ENCODE peak calls at places on chromosomes 13 and 19, in four cellular contexts. U, Y, W and M are unnamed samples.

GRCh38 chr19:41327499-41328156 is 17.7 kb downstream of the CCDC97 start:
- DNase-seq in U (peak; percentile 78), Y (peak; percentile 51), W (peak; percentile 88), M (peak; percentile 82)

GRCh38 chr19:50570997-50571396 is 2.8 kb upstream of the LRRC4B start:
- DNase-seq in U (no peak), Y (no peak), W (no peak), M (no peak)

GRCh38 chr19:32022044-32022945 is 323.1 kb upstream of the ZNF507 start:
- DNase-seq in U (no peak), Y (no peak), W (no peak), M (no peak)

GRCh38 chr19:49427855-49428546 is 2.8 kb downstream of the GFY start:
- DNase-seq in U (no peak), Y (no peak), W (no peak), M (peak; percentile 78)

GRCh38 chr19:56840452-56841193 is at the start of the genes PEG3 and ZIM2:
- DNase-seq in U (peak; percentile 77), Y (peak; percentile 44), W (peak; percentile 48), M (no peak)

GRCh38 chr13:74272826-74273225 is 138.6 kb upstream of the KLF12 start:
- DNase-seq in U (no peak), Y (no peak), W (no peak), M (no peak)

GRCh38 chr13:49373699-49374098 is 70.2 kb downstream of the CAB39L start:
- DNase-seq in U (no peak), Y (peak; percentile 42), W (no peak), M (no peak)

GRCh38 chr13:103952183-103952582 is 886.0 kb upstream of the SLC10A2 start:
- DNase-seq in U (no peak), Y (no peak), W (no peak), M (no peak)

GRCh38 chr19:55212447-55212846 is 3.1 kb upstream of the PTPRH start:
- DNase-seq in U (no peak), Y (no peak), W (peak; percentile 67), M (peak; percentile 97)

GRCh38 chr19:56159009-56159501 is 16.8 kb upstream of the GALP start:
- DNase-seq in U (no peak), Y (no peak), W (no peak), M (no peak)

GRCh38 chr19:11530432-11530831 is 1.5 kb upstream of the ECSIT start:
- DNase-seq in U (peak; percentile 85), Y (peak; percentile 90), W (peak; percentile 80), M (peak; percentile 97)

GRCh38 chr13:101576452-101576851 is 124.0 kb downstream of the ITGBL1 start:
- DNase-seq in U (no peak), Y (no peak), W (no peak), M (no peak)

GRCh38 chr13:94712287-94712811 is at the start of gene SOX21:
- DNase-seq in U (no peak), Y (no peak), W (no peak), M (no peak)

GRCh38 chr19:771332-771785 is 20.4 kb downstream of the MISP start:
- DNase-seq in U (no peak), Y (peak; percentile 73), W (no peak), M (peak; percentile 75)

GRCh38 chr13:42762917-42763316 is 18.5 kb upstream of the FAM216B start:
- DNase-seq in U (no peak), Y (peak; percentile 94), W (no peak), M (no peak)

GRCh38 chr19:27822336-27822735 is 1390.6 kb downstream of the UQCRFS1 start:
- DNase-seq in U (no peak), Y (no peak), W (no peak), M (no peak)

GRCh38 chr19:35742121-35742724 is at the start of gene IGFLR1:
- DNase-seq in U (no peak), Y (no peak), W (peak; percentile 67), M (peak; percentile 66)

GRCh38 chr13:50170447-50171037 is 155.3 kb downstream of the KCNRG start:
- DNase-seq in U (no peak), Y (peak; percentile 53), W (no peak), M (no peak)

GRCh38 chr13:44425041-44425814 is 51.6 kb downstream of the SERP2 start:
- DNase-seq in U (no peak), Y (no peak), W (no peak), M (no peak)

GRCh38 chr19:29690842-29691241 is 24.2 kb downstream of the C19orf12 start:
- DNase-seq in U (no peak), Y (peak; percentile 54), W (no peak), M (peak; percentile 72)

GRCh38 chr19:36460046-36460445 is 29.3 kb downstream of the ZNF566 start:
- DNase-seq in U (no peak), Y (no peak), W (no peak), M (no peak)

GRCh38 chr13:53004605-53005004 is 24.0 kb upstream of the OLFM4 start:
- DNase-seq in U (no peak), Y (no peak), W (no peak), M (peak; percentile 61)

GRCh38 chr13:23020246-23020843 is 160.4 kb upstream of the SGCG start:
- DNase-seq in U (peak; percentile 70), Y (peak; percentile 74), W (peak; percentile 42), M (peak; percentile 78)

GRCh38 chr19:55486043-55486970 is 1.3 kb downstream of the NAT14 start:
- DNase-seq in U (no peak), Y (no peak), W (no peak), M (no peak)

GRCh38 chr13:101144808-101145419 is 271.4 kb downstream of the NALCN start:
- DNase-seq in U (no peak), Y (peak; percentile 73), W (no peak), M (peak; percentile 89)

GRCh38 chr13:61664821-61665705 is 249.4 kb upstream of the PCDH20 start:
- DNase-seq in U (no peak), Y (peak; percentile 0), W (no peak), M (no peak)

GRCh38 chr13:80921556-80921955 is 580.6 kb upstream of the SPRY2 start:
- DNase-seq in U (no peak), Y (peak; percentile 56), W (no peak), M (no peak)

GRCh38 chr13:49308977-49309408 is 61.3 kb downstream of the CDADC1 start:
- DNase-seq in U (peak; percentile 75), Y (no peak), W (no peak), M (no peak)

GRCh38 chr13:43159007-43159406 is 135.6 kb downstream of the DNAJC15 start:
- DNase-seq in U (no peak), Y (peak; percentile 53), W (no peak), M (no peak)

GRCh38 chr19:33215438-33216197 is 10.0 kb downstream of the SLC7A10 start:
- DNase-seq in U (no peak), Y (no peak), W (no peak), M (no peak)

GRCh38 chr13:112054616-112055015 is 12.3 kb upstream of the SOX1 start:
- DNase-seq in U (no peak), Y (no peak), W (no peak), M (no peak)

GRCh38 chr13:112055417-112056206 is 11.3 kb upstream of the SOX1 start:
- DNase-seq in U (no peak), Y (no peak), W (no peak), M (no peak)

GRCh38 chr13:112055032-112055416 is 11.9 kb upstream of the SOX1 start:
- DNase-seq in U (no peak), Y (no peak), W (no peak), M (no peak)

GRCh38 chr13:112053167-112053743 is 13.7 kb upstream of the SOX1 start:
- DNase-seq in U (no peak), Y (no peak), W (no peak), M (no peak)

DNA sequence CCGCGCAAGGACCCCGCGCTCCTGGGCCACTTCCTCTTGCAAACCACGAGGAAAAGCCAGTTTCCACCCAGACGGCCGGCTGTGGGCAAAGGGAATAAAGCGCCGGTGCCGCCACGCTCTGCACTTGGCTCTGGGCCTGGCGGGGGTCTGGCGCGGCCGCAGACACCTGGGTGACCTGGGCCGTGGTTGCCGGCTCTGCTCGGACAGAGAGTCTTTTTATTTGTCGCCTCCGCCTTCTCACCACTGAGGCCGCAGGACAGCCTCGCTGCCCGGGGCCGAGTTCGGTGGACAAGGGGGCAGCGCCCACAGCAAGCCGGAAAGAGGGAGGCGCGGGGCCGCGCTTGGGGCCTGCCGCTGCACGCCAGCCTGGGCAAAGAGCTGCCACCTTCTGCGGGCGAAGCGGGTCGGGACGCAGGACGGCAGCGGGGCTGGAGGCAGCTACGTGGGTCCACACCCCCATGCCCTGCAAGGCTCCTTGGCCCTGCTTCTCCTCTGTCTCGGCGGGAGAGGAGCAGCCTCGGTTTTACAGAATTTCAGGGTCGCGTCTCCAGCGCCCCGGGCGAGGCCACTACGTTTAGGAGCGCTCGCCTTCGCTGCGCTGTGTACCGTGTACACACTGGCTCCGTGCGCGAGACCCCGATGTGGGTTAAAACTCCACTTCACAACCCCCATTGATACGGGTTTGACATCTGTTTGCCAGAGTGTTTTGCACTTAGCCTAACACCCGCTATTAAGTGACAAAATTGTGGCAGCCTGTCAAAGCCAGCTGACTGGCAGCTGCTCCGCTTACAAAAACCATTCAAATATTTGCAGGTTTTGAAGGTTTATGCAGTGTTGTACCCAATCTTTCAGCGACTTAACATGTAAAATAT is 13.0 kb upstream of the SOX1 start:
- DNase-seq in U (no peak), Y (no peak), W (no peak), M (no peak)
- H3K27me3 ChIP-seq in U (peaks cover 38% of the 10 kb centered on the region), Y (peaks cover 100% of the 10 kb centered on the region), W (peaks cover 100% of the 10 kb centered on the region), M (no peaks in the 10 kb centered on the region)

DNA sequence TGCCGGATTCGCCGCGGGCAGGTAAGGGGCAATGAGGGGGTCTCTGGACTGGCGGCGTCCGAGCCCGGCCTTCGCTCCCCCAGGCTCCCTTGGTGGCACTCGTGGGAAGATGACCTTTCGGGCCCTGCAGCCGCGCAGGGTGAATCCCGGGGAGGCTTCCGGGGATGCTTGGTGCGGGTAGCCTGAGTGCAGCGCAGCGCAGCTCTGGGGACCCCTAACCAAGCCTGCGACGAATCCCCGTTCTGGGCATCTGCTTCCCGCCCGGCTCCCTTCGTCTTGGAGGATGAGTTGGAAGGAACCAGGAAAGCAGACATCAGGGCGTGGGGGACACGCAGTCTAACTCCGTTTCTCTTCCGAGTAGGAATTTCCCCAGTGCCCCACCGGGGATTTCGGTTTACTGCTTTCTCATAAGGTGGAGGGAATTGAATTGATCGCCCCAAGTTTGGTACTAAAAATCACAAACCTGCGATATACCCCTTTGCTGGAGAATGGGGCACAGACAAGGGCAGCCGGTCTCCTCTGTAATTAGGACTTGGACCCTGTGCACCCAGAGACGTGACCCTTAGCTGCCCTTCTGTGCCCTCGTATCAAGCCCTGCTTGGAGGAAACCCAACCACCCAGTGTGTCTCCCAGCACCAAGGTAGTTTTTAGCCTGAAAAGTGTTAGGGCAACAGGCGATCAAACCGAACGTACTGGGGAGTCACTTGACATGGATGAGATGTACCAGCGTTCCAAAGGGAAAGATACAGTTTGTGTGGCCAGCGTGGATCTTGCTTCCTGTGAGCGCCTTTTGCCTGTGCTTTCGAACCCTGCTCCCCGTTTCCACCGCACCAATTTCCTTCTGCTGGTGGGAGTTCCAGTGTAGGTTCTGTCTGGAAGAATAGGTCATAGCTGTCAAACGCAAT is 1.0 kb downstream of the GPC5 start:
- DNase-seq in U (no peak), Y (no peak), W (no peak), M (no peak)
- H3K4me3 ChIP-seq in U (peak overlapping the region; percentile 62), Y (peak overlapping the region; percentile 75), W (no peak overlapping the region), M (peak overlapping the region; percentile 63)

GRCh38 chr19:2251577-2252480 is 2.7 kb downstream of the AMH start:
- DNase-seq in U (no peak), Y (no peak), W (no peak), M (no peak)

GRCh38 chr19:2255112-2255845 is 938 bp downstream of the JSRP1 start:
- DNase-seq in U (no peak), Y (no peak), W (no peak), M (no peak)

GRCh38 chr19:2252481-2253105 is 3.5 kb downstream of the AMH start:
- DNase-seq in U (no peak), Y (no peak), W (no peak), M (no peak)

GRCh38 chr19:2254052-2254872 is 2.0 kb downstream of the JSRP1 start:
- DNase-seq in U (no peak), Y (peak; percentile 59), W (no peak), M (no peak)

GRCh38 chr19:2253106-2254051 is 2.8 kb downstream of the JSRP1 start:
- DNase-seq in U (no peak), Y (no peak), W (no peak), M (peak; percentile 81)
- H3K27me3 ChIP-seq in U (peaks cover 17% of the 10 kb centered on the region), Y (peaks cover 24% of the 10 kb centered on the region), W (peaks cover 56% of the 10 kb centered on the region), M (no peaks in the 10 kb centered on the region)

GRCh38 chr19:2702170-2703076 is at the start of gene GNG7:
- DNase-seq in U (peak; percentile 81), Y (peak; percentile 92), W (peak; percentile 96), M (peak; percentile 98)
- H3K4me3 ChIP-seq in U (peak within 1 kb of the TSS; percentile 69), Y (peak within 1 kb of the TSS; percentile 77), W (peak within 1 kb of the TSS; percentile 78), M (peak within 1 kb of the TSS; percentile 54)